ENCODE peak calls at places on chromosomes 7 and 10, in eight cellular contexts. One of them, this sample, is unnamed.

GRCh38 chr10:104445359-104445758 is 91.7 kb downstream of the CFAP58 start:
- DNase-seq in fibroblast of lung: peak; percentile 95
- DNase-seq in HCT116: no peak
- DNase-seq in left lung: no peak
- DNase-seq in AG09309: peak; percentile 44
- DNase-seq in choroid plexus epithelial cell: peak; percentile 71
- DNase-seq in GM12878: no peak
- DNase-seq in foreskin fibroblast: peak; percentile 85
- DNase-seq in this sample: peak; percentile 77

GRCh38 chr10:20105931-20106330 is 289.7 kb downstream of the PLXDC2 start:
- DNase-seq in fibroblast of lung: peak; percentile 95
- DNase-seq in HCT116: no peak
- DNase-seq in left lung: no peak
- DNase-seq in AG09309: peak; percentile 13
- DNase-seq in choroid plexus epithelial cell: peak; percentile 86
- DNase-seq in GM12878: no peak
- DNase-seq in foreskin fibroblast: no peak
- DNase-seq in this sample: peak; percentile 8

GRCh38 chr10:97850446-97850845 is 803 bp downstream of the GOLGA7B start:
- DNase-seq in fibroblast of lung: no peak
- DNase-seq in HCT116: no peak
- DNase-seq in left lung: no peak
- DNase-seq in AG09309: no peak
- DNase-seq in choroid plexus epithelial cell: no peak
- DNase-seq in GM12878: no peak
- DNase-seq in foreskin fibroblast: no peak
- DNase-seq in this sample: no peak

GRCh38 chr10:123678376-123678775 is 12.2 kb downstream of the GPR26 start:
- DNase-seq in fibroblast of lung: no peak
- DNase-seq in HCT116: no peak
- DNase-seq in left lung: no peak
- DNase-seq in AG09309: no peak
- DNase-seq in choroid plexus epithelial cell: no peak
- DNase-seq in GM12878: no peak
- DNase-seq in foreskin fibroblast: no peak
- DNase-seq in this sample: no peak

GRCh38 chr10:48258083-48258482 is 16.4 kb downstream of the FRMPD2 start:
- DNase-seq in fibroblast of lung: no peak
- DNase-seq in HCT116: no peak
- DNase-seq in left lung: no peak
- DNase-seq in AG09309: no peak
- DNase-seq in choroid plexus epithelial cell: no peak
- DNase-seq in GM12878: no peak
- DNase-seq in foreskin fibroblast: no peak
- DNase-seq in this sample: no peak

GRCh38 chr10:120182431-120182830 is 274.6 kb upstream of the PLPP4 start:
- DNase-seq in fibroblast of lung: no peak
- DNase-seq in HCT116: no peak
- DNase-seq in left lung: no peak
- DNase-seq in AG09309: no peak
- DNase-seq in choroid plexus epithelial cell: no peak
- DNase-seq in GM12878: no peak
- DNase-seq in foreskin fibroblast: no peak
- DNase-seq in this sample: no peak

GRCh38 chr10:113297226-113297625 is 255.6 kb upstream of the HABP2 start:
- DNase-seq in fibroblast of lung: peak; percentile 61
- DNase-seq in HCT116: no peak
- DNase-seq in left lung: no peak
- DNase-seq in AG09309: peak; percentile 3
- DNase-seq in choroid plexus epithelial cell: peak; percentile 74
- DNase-seq in GM12878: no peak
- DNase-seq in foreskin fibroblast: peak; percentile 11
- DNase-seq in this sample: no peak

GRCh38 chr7:71636329-71636728 is 504.4 kb downstream of the GALNT17 start:
- DNase-seq in fibroblast of lung: peak; percentile 53
- DNase-seq in HCT116: no peak
- DNase-seq in left lung: no peak
- DNase-seq in AG09309: no peak
- DNase-seq in choroid plexus epithelial cell: peak; percentile 63
- DNase-seq in GM12878: no peak
- DNase-seq in foreskin fibroblast: peak; percentile 35
- DNase-seq in this sample: no peak

GRCh38 chr7:106018566-106019338 is 55.7 kb downstream of the CDHR3 start:
- DNase-seq in fibroblast of lung: peak; percentile 69
- DNase-seq in HCT116: no peak
- DNase-seq in left lung: no peak
- DNase-seq in AG09309: no peak
- DNase-seq in choroid plexus epithelial cell: peak; percentile 35
- DNase-seq in GM12878: no peak
- DNase-seq in foreskin fibroblast: peak; percentile 34
- DNase-seq in this sample: no peak

DNA sequence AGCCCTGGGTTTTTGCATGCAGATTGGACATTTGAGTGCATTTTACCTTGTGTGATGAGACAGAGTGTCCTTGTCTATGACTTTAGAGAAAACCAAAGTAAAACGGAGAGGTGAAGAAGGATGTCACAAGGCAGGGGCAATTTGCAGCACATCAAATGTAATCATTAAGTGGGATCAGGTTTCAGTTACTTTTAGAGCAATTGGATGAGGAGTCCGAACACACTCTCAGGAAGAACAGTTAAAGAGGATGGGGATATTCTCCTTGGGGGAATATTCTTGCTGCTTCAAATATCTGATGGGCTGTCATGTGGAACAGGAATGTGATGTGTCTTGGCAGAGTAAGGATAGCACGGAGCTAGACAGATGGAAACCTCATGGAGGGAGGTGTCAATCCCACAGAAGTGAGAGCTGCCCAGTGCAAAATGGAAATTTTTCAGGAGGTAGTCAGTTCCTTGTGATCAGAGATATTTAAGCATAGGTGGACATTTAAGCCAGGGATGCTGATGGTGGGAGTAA is 765 bp downstream of the RAB19 start:
- DNase-seq in fibroblast of lung: peak; percentile 18
- DNase-seq in HCT116: no peak
- DNase-seq in left lung: no peak
- DNase-seq in AG09309: no peak
- DNase-seq in choroid plexus epithelial cell: no peak
- DNase-seq in GM12878: no peak
- DNase-seq in foreskin fibroblast: no peak
- DNase-seq in this sample: no peak
- H3K4me3 ChIP-seq in fibroblast of lung: no peak overlapping the region
- H3K4me3 ChIP-seq in HCT116: peak overlapping the region; percentile 59
- H3K4me3 ChIP-seq in left lung: peak overlapping the region; percentile 33
- H3K4me3 ChIP-seq in AG09309: no peak overlapping the region
- H3K4me3 ChIP-seq in choroid plexus epithelial cell: no peak overlapping the region
- H3K4me3 ChIP-seq in GM12878: no peak overlapping the region
- H3K4me3 ChIP-seq in foreskin fibroblast: no peak overlapping the region
- H3K4me3 ChIP-seq in this sample: no peak overlapping the region

GRCh38 chr10:31318854-31319601 is at the start of gene ZEB1:
- DNase-seq in fibroblast of lung: peak; percentile 97
- DNase-seq in HCT116: peak; percentile 91
- DNase-seq in left lung: peak; percentile 91
- DNase-seq in AG09309: peak; percentile 74
- DNase-seq in choroid plexus epithelial cell: peak; percentile 95
- DNase-seq in GM12878: no peak
- DNase-seq in foreskin fibroblast: peak; percentile 95
- DNase-seq in this sample: peak; percentile 96
- TF ChIP-seq CTCF in fibroblast of lung: peak; percentile 36
- TF ChIP-seq CTCF in HCT116: no peak
- TF ChIP-seq CTCF in left lung: peak; percentile 40
- TF ChIP-seq CTCF in AG09309: peak; percentile 45
- TF ChIP-seq CTCF in choroid plexus epithelial cell: peak; percentile 58
- TF ChIP-seq CTCF in GM12878: peak; percentile 53
- TF ChIP-seq CTCF in foreskin fibroblast: peak; percentile 26
- TF ChIP-seq CTCF in this sample: peak; percentile 54

GRCh38 chr10:24239289-24239688 is 30.4 kb downstream of the KIAA1217 start:
- DNase-seq in fibroblast of lung: no peak
- DNase-seq in HCT116: no peak
- DNase-seq in left lung: no peak
- DNase-seq in AG09309: no peak
- DNase-seq in choroid plexus epithelial cell: no peak
- DNase-seq in GM12878: no peak
- DNase-seq in foreskin fibroblast: no peak
- DNase-seq in this sample: no peak

GRCh38 chr10:24240001-24240751 is 31.2 kb downstream of the KIAA1217 start:
- DNase-seq in fibroblast of lung: no peak
- DNase-seq in HCT116: no peak
- DNase-seq in left lung: no peak
- DNase-seq in AG09309: no peak
- DNase-seq in choroid plexus epithelial cell: no peak
- DNase-seq in GM12878: no peak
- DNase-seq in foreskin fibroblast: peak; percentile 3
- DNase-seq in this sample: peak; percentile 62

GRCh38 chr10:24241536-24241935 is 32.6 kb downstream of the KIAA1217 start:
- DNase-seq in fibroblast of lung: no peak
- DNase-seq in HCT116: no peak
- DNase-seq in left lung: no peak
- DNase-seq in AG09309: no peak
- DNase-seq in choroid plexus epithelial cell: no peak
- DNase-seq in GM12878: no peak
- DNase-seq in foreskin fibroblast: no peak
- DNase-seq in this sample: peak; percentile 12

GRCh38 chr10:24237801-24238390 is 29.0 kb downstream of the KIAA1217 start:
- DNase-seq in fibroblast of lung: no peak
- DNase-seq in HCT116: no peak
- DNase-seq in left lung: no peak
- DNase-seq in AG09309: no peak
- DNase-seq in choroid plexus epithelial cell: no peak
- DNase-seq in GM12878: no peak
- DNase-seq in foreskin fibroblast: no peak
- DNase-seq in this sample: no peak

GRCh38 chr10:24238527-24239247 is 29.7 kb downstream of the KIAA1217 start:
- DNase-seq in fibroblast of lung: no peak
- DNase-seq in HCT116: no peak
- DNase-seq in left lung: no peak
- DNase-seq in AG09309: no peak
- DNase-seq in choroid plexus epithelial cell: no peak
- DNase-seq in GM12878: no peak
- DNase-seq in foreskin fibroblast: no peak
- DNase-seq in this sample: no peak
- H3K4me3 ChIP-seq in fibroblast of lung: no peak overlapping the region
- H3K4me3 ChIP-seq in HCT116: no peak overlapping the region
- H3K4me3 ChIP-seq in left lung: peak overlapping the region; percentile 22
- H3K4me3 ChIP-seq in AG09309: no peak overlapping the region
- H3K4me3 ChIP-seq in choroid plexus epithelial cell: no peak overlapping the region
- H3K4me3 ChIP-seq in GM12878: no peak overlapping the region
- H3K4me3 ChIP-seq in foreskin fibroblast: no peak overlapping the region
- H3K4me3 ChIP-seq in this sample: no peak overlapping the region

GRCh38 chr10:115432188-115432819 is 339.1 kb downstream of the ATRNL1 start:
- DNase-seq in fibroblast of lung: peak; percentile 26
- DNase-seq in HCT116: peak; percentile 26
- DNase-seq in left lung: no peak
- DNase-seq in AG09309: no peak
- DNase-seq in choroid plexus epithelial cell: peak; percentile 60
- DNase-seq in GM12878: no peak
- DNase-seq in foreskin fibroblast: peak; percentile 55
- DNase-seq in this sample: no peak
- TF ChIP-seq CTCF in fibroblast of lung: no peak
- TF ChIP-seq CTCF in HCT116: peak; percentile 62
- TF ChIP-seq CTCF in left lung: no peak
- TF ChIP-seq CTCF in AG09309: no peak
- TF ChIP-seq CTCF in choroid plexus epithelial cell: peak; percentile 58
- TF ChIP-seq CTCF in GM12878: no peak
- TF ChIP-seq CTCF in foreskin fibroblast: peak; percentile 28
- TF ChIP-seq CTCF in this sample: no peak

GRCh38 chr7:7335215-7335614 is 152.9 kb downstream of the C1GALT1 start:
- DNase-seq in fibroblast of lung: no peak
- DNase-seq in HCT116: no peak
- DNase-seq in left lung: no peak
- DNase-seq in AG09309: no peak
- DNase-seq in choroid plexus epithelial cell: no peak
- DNase-seq in GM12878: no peak
- DNase-seq in foreskin fibroblast: no peak
- DNase-seq in this sample: no peak

GRCh38 chr7:7330997-7331396 is 148.7 kb downstream of the C1GALT1 start:
- DNase-seq in fibroblast of lung: no peak
- DNase-seq in HCT116: no peak
- DNase-seq in left lung: no peak
- DNase-seq in AG09309: no peak
- DNase-seq in choroid plexus epithelial cell: no peak
- DNase-seq in GM12878: no peak
- DNase-seq in foreskin fibroblast: no peak
- DNase-seq in this sample: no peak

GRCh38 chr7:7333610-7334009 is 151.3 kb downstream of the C1GALT1 start:
- DNase-seq in fibroblast of lung: no peak
- DNase-seq in HCT116: no peak
- DNase-seq in left lung: no peak
- DNase-seq in AG09309: no peak
- DNase-seq in choroid plexus epithelial cell: no peak
- DNase-seq in GM12878: no peak
- DNase-seq in foreskin fibroblast: no peak
- DNase-seq in this sample: no peak

GRCh38 chr7:7329321-7329720 is 147.0 kb downstream of the C1GALT1 start:
- DNase-seq in fibroblast of lung: no peak
- DNase-seq in HCT116: no peak
- DNase-seq in left lung: no peak
- DNase-seq in AG09309: no peak
- DNase-seq in choroid plexus epithelial cell: no peak
- DNase-seq in GM12878: no peak
- DNase-seq in foreskin fibroblast: no peak
- DNase-seq in this sample: no peak

GRCh38 chr7:7331523-7331922 is 149.2 kb downstream of the C1GALT1 start:
- DNase-seq in fibroblast of lung: no peak
- DNase-seq in HCT116: no peak
- DNase-seq in left lung: no peak
- DNase-seq in AG09309: no peak
- DNase-seq in choroid plexus epithelial cell: no peak
- DNase-seq in GM12878: no peak
- DNase-seq in foreskin fibroblast: no peak
- DNase-seq in this sample: no peak
- H3K4me3 ChIP-seq in fibroblast of lung: no peak overlapping the region
- H3K4me3 ChIP-seq in HCT116: no peak overlapping the region
- H3K4me3 ChIP-seq in left lung: no peak overlapping the region
- H3K4me3 ChIP-seq in AG09309: no peak overlapping the region
- H3K4me3 ChIP-seq in choroid plexus epithelial cell: no peak overlapping the region
- H3K4me3 ChIP-seq in GM12878: no peak overlapping the region
- H3K4me3 ChIP-seq in foreskin fibroblast: no peak overlapping the region
- H3K4me3 ChIP-seq in this sample: no peak overlapping the region

DNA sequence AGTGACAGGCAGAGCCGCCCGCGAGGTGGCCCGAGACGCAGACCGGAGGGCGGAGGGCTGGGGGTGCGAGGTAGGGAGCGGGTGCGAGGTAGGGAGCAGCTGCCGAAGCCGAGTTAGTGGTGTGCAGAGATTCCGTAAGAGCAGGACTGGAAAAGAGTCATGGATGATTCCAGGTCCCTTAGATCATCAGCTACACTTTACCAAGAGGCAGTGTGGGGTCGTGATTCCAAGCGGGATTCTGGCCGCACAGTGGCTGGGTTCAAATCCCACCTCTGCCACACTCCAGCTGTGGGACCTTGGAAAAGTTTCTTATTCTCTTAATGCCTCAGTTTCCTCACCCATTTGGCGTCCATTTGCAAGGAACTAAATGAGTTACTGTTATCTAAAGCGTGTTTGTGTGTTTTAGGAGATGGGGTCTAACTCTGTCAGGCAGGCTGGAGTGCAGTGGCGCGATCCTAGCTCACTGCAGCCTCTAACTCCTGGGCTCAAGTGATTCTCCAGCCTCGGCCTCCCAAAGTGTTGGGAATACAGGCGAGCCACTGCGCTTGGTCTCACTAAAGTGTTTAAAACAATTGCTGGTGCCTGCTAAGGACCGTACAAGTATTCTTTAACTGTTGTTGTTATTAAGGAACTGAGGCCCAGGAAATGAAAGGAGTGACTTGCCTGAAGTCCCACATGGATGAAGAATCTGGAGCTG is 1.1 kb downstream of the NDUFB2 start:
- DNase-seq in fibroblast of lung: peak; percentile 58
- DNase-seq in HCT116: no peak
- DNase-seq in left lung: no peak
- DNase-seq in AG09309: no peak
- DNase-seq in choroid plexus epithelial cell: peak; percentile 46
- DNase-seq in GM12878: no peak
- DNase-seq in foreskin fibroblast: no peak
- DNase-seq in this sample: peak; percentile 41
- TF ChIP-seq CTCF in fibroblast of lung: no peak
- TF ChIP-seq CTCF in HCT116: no peak
- TF ChIP-seq CTCF in left lung: no peak
- TF ChIP-seq CTCF in AG09309: no peak
- TF ChIP-seq CTCF in choroid plexus epithelial cell: no peak
- TF ChIP-seq CTCF in GM12878: no peak
- TF ChIP-seq CTCF in foreskin fibroblast: no peak
- TF ChIP-seq CTCF in this sample: no peak

This sample was measured in fibroblast of the aortic adventitia.